ENCODE peak calls at places on chromosome 18, in five cellular contexts. N, X, Q, B and L are unnamed samples. For H3K4me1, the result is how much of the 10 kb centered on the place peaks cover.

GRCh38 chr18:79397288-79397829 is 1.6 kb downstream of the NFATC1 start:
- DNase-seq in B (no peak), X (no peak), Q (no peak), N (no peak), L (no peak)

GRCh38 chr18:13813271-13813849 is 10.6 kb upstream of the MC5R start:
- DNase-seq in Q (peak), X (peak), N (no peak), B (no peak), L (peak)

GRCh38 chr18:51621103-51621969 is 423.9 kb upstream of the MEX3C start:
- DNase-seq in B (peak), Q (peak), N (peak), X (peak), L (peak)

GRCh38 chr18:13611058-13611615 is 115.2 kb downstream of the FAM210A start:
- DNase-seq in X (no peak), Q (no peak), B (no peak), N (no peak), L (peak)

GRCh38 chr18:11308499-11308898 is 159.1 kb upstream of the PIEZO2 start:
- DNase-seq in X (no peak), B (no peak), Q (no peak), N (no peak), L (no peak)

GRCh38 chr18:44841769-44842587 is 161.3 kb downstream of the SETBP1 start:
- DNase-seq in B (no peak), Q (no peak), X (no peak), N (no peak), L (no peak)

GRCh38 chr18:39271654-39272053 is 1706.1 kb upstream of the CELF4 start:
- DNase-seq in X (no peak), Q (no peak), B (no peak), N (no peak), L (peak)

GRCh38 chr18:74370163-74370562 is 54.5 kb downstream of the C18orf63 start:
- DNase-seq in N (no peak), B (no peak), Q (no peak), X (no peak), L (no peak)

GRCh38 chr18:6203791-6204190 is 210.9 kb downstream of the L3MBTL4 start:
- DNase-seq in B (no peak), X (no peak), N (no peak), Q (no peak), L (no peak)

GRCh38 chr18:67717800-67718199 is 201.3 kb upstream of the DSEL start:
- DNase-seq in N (no peak), Q (no peak), B (no peak), X (no peak), L (no peak)

GRCh38 chr18:292271-292670 is 24.4 kb upstream of the THOC1 start:
- DNase-seq in Q (no peak), B (no peak), X (no peak), N (no peak), L (no peak)

GRCh38 chr18:37684590-37684989 is 119.0 kb upstream of the CELF4 start:
- DNase-seq in X (no peak), N (no peak), Q (no peak), B (no peak), L (peak)

GRCh38 chr18:2139676-2140075 is 431.6 kb downstream of the METTL4 start:
- DNase-seq in Q (no peak), X (no peak), N (no peak), B (no peak), L (no peak)

GRCh38 chr18:10027031-10027430 is 113.2 kb downstream of the VAPA start:
- DNase-seq in X (no peak), B (no peak), N (no peak), Q (no peak), L (no peak)

GRCh38 chr18:78724214-78724834 is 255.3 kb upstream of the SALL3 start:
- DNase-seq in Q (no peak), X (no peak), B (no peak), N (no peak), L (no peak)

GRCh38 chr18:60146220-60146960 is 226.2 kb downstream of the MC4R start:
- DNase-seq in B (no peak), N (no peak), X (peak), Q (no peak), L (no peak)

GRCh38 chr18:76463358-76463757 is 31.7 kb downstream of the ZNF516 start:
- DNase-seq in Q (no peak), N (no peak), B (no peak), X (no peak), L (no peak)

GRCh38 chr18:50569930-50570329 is 10.0 kb downstream of the MAPK4 start:
- DNase-seq in X (no peak), Q (no peak), B (no peak), N (no peak), L (peak)

GRCh38 chr18:42229211-42230210 is 274.5 kb downstream of the PIK3C3 start:
- DNase-seq in X (no peak), B (peak), Q (no peak), N (no peak), L (no peak)

GRCh38 chr18:9961031-9961430 is 47.2 kb downstream of the VAPA start:
- DNase-seq in N (no peak), Q (no peak), B (no peak), X (no peak), L (no peak)

GRCh38 chr18:79092869-79093268 is 23.7 kb downstream of the ATP9B start:
- DNase-seq in X (no peak), Q (no peak), B (no peak), N (no peak), L (no peak)

GRCh38 chr18:46034230-46034629 is 37.8 kb downstream of the PSTPIP2 start:
- DNase-seq in B (no peak), N (no peak), Q (no peak), X (no peak), L (no peak)

GRCh38 chr18:75213610-75214009 is 3.0 kb downstream of the TSHZ1 start:
- DNase-seq in B (no peak), N (no peak), Q (no peak), X (no peak), L (no peak)

GRCh38 chr18:78876868-78877267 is 102.8 kb upstream of the SALL3 start:
- DNase-seq in B (no peak), N (no peak), X (no peak), Q (no peak), L (no peak)

GRCh38 chr18:46013484-46014189 is 46.5 kb upstream of the EPG5 start:
- DNase-seq in N (no peak), X (no peak), Q (no peak), B (no peak), L (no peak)

GRCh38 chr18:43931439-43931838 is 654.1 kb upstream of the SYT4 start:
- DNase-seq in X (no peak), Q (no peak), B (no peak), N (no peak), L (no peak)

GRCh38 chr18:37654711-37655369 is 89.2 kb upstream of the CELF4 start:
- DNase-seq in N (no peak), B (no peak), X (no peak), Q (no peak), L (no peak)

GRCh38 chr18:23710068-23710527 is 20.8 kb downstream of the LAMA3 start:
- DNase-seq in X (peak), Q (no peak), N (no peak), B (no peak), L (peak)

GRCh38 chr18:59779979-59780378 is 82.8 kb upstream of the CCBE1 start:
- DNase-seq in B (no peak), X (no peak), Q (no peak), N (no peak), L (no peak)

GRCh38 chr18:76972241-76972640 is 149.9 kb downstream of the ZNF236 start:
- DNase-seq in B (no peak), X (no peak), N (no peak), Q (no peak), L (no peak)

GRCh38 chr18:70221156-70221910 is 15.8 kb upstream of the RTTN start:
- DNase-seq in N (no peak), Q (no peak), X (no peak), B (no peak), L (peak)

GRCh38 chr18:24659837-24660720 is 199.6 kb downstream of the HRH4 start:
- DNase-seq in X (no peak), Q (no peak), B (no peak), N (no peak), L (no peak)

GRCh38 chr18:12079504-12080237 is 14.0 kb upstream of the ANKRD62 start:
- DNase-seq in B (no peak), Q (peak), X (no peak), N (no peak), L (no peak)

GRCh38 chr18:9619990-9620389 is 5.6 kb upstream of the PPP4R1 start:
- DNase-seq in N (no peak), X (no peak), Q (no peak), B (no peak), L (no peak)

GRCh38 chr18:68041327-68041726 is 524.8 kb upstream of the DSEL start:
- DNase-seq in B (no peak), Q (no peak), X (no peak), N (no peak), L (no peak)

GRCh38 chr18:52636536-52636935 is 296.5 kb downstream of the DCC start:
- DNase-seq in B (no peak), N (no peak), Q (peak), X (no peak), L (peak)

GRCh38 chr18:56563568-56563967 is 74.8 kb downstream of the TXNL1 start:
- DNase-seq in B (no peak), N (peak), Q (peak), X (peak), L (peak)

GRCh38 chr18:24402209-24402785 is 4.7 kb upstream of the OSBPL1A start:
- DNase-seq in X (no peak), B (no peak), N (no peak), Q (no peak), L (peak)

GRCh38 chr18:69400976-69401474 is 337 bp downstream of the DOK6 start:
- DNase-seq in Q (no peak), X (no peak), B (no peak), N (no peak), L (peak)

DNA sequence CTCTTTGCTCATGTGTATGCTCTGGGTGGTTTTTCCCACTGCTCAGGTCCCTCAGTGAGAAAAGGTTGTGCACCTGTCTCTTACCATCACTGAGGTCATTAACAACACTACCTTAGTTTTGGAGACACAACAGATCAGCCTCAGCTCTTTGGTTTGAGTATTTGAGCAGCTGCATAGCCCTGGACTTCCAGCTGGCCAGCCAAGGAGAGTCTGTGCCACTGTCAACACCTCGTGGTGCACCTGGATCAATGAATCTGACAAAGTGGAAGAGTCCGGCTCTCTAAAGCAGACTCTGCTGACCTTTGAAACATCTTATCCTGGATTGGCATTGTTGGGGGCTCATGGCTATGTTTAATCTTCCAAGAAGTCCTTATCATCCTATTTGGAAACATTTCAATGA is 30.0 kb downstream of the SERPINB8 start:
- DNase-seq in Q (no peak), N (no peak), X (no peak), B (no peak), L (no peak)
- TF ChIP-seq CREB1 in Q (no peak), N (no peak), X (no peak), B (no peak), L (no peak)

GRCh38 chr18:34709631-34710429 is at the start of gene DTNA:
- DNase-seq in X (no peak), N (no peak), B (no peak), Q (no peak), L (peak)

GRCh38 chr18:34710430-34711386 is 610 bp downstream of the DTNA start:
- DNase-seq in N (no peak), B (no peak), X (no peak), Q (no peak), L (no peak)

GRCh38 chr18:34704823-34705222 is 5.3 kb upstream of the DTNA start:
- DNase-seq in B (no peak), Q (no peak), N (no peak), X (no peak), L (no peak)

GRCh38 chr18:34709104-34709503 is 994 bp upstream of the DTNA start:
- DNase-seq in B (no peak), X (no peak), Q (peak), N (no peak), L (no peak)

DNA sequence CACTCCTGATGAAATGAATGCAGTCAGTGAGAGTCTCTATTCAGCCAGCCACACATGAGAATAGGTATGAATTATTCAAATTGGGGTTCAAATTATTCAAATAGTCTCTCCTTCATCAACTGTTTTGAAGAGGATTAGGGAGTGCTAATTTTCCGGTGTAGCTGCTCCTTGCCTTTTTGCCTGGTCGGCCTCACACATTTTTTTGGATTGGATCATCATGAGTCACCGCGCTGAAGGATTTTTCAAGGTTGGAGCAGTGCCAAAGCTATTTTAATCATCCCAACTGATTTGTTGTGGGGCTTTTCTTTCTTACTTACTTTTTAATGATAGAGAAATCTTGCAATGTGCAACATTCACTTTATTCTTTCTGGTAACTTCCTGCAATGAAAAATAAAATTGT is 2.4 kb upstream of the DTNA start:
- DNase-seq in X (no peak), Q (no peak), N (no peak), B (no peak), L (peak)
- H3K4me1 ChIP-seq in X (under half), Q (under half), N (under half), B (under half), L (under half)

GRCh38 chr18:57649536-57650495 is 28.2 kb upstream of the NARS1 start:
- DNase-seq in B (peak), X (no peak), N (no peak), Q (no peak), L (no peak)
- TF ChIP-seq CREB1 in B (no peak), X (no peak), N (no peak), Q (no peak), L (no peak)

DNA sequence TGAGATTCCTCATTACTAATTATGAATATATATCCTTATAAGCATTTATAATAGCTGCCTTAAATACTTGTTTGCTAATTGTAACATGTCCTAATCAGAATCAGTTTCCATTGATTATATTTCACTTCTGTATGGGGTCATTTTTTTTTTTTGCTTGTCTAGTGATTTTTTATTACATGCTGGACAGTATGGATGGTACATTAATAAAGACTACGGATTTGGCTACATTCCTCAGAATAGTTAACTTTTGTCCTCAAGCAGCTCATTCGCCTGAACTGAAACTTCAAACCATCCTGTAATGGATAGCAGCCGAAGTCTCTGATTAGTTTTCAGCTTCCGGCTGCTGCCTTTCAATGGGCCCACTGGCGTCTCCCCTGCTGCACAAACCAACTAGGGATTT is 11.7 kb downstream of the TGIF1 start:
- DNase-seq in N (no peak), B (no peak), X (no peak), Q (no peak), L (no peak)
- H3K4me1 ChIP-seq in N (under half), B (under half), X (under half), Q (under half), L (half or more)

GRCh38 chr18:55250729-55251128 is 291.5 kb upstream of the CCDC68 start:
- DNase-seq in B (no peak), X (peak), Q (no peak), N (no peak), L (no peak)

GRCh38 chr18:55252946-55253345 is 293.7 kb upstream of the CCDC68 start:
- DNase-seq in B (no peak), N (no peak), X (no peak), Q (no peak), L (no peak)

GRCh38 chr18:55252053-55252675 is 292.9 kb upstream of the CCDC68 start:
- DNase-seq in B (no peak), X (no peak), Q (no peak), N (no peak), L (peak)

GRCh38 chr18:55249572-55249971 is 290.3 kb upstream of the CCDC68 start:
- DNase-seq in B (peak), N (no peak), X (no peak), Q (no peak), L (no peak)

GRCh38 chr18:55251186-55251995 is 292.1 kb upstream of the CCDC68 start:
- DNase-seq in N (no peak), X (no peak), Q (no peak), B (no peak), L (peak)
- TF ChIP-seq CREB1 in N (no peak), X (no peak), Q (no peak), B (no peak), L (no peak)

GRCh38 chr18:48993586-48993985 is 42.8 kb upstream of the SMAD7 start:
- DNase-seq in B (no peak), X (no peak), N (no peak), Q (no peak), L (no peak)
- H3K4me1 ChIP-seq in B (under half), X (under half), N (under half), Q (half or more), L (under half)

DNA sequence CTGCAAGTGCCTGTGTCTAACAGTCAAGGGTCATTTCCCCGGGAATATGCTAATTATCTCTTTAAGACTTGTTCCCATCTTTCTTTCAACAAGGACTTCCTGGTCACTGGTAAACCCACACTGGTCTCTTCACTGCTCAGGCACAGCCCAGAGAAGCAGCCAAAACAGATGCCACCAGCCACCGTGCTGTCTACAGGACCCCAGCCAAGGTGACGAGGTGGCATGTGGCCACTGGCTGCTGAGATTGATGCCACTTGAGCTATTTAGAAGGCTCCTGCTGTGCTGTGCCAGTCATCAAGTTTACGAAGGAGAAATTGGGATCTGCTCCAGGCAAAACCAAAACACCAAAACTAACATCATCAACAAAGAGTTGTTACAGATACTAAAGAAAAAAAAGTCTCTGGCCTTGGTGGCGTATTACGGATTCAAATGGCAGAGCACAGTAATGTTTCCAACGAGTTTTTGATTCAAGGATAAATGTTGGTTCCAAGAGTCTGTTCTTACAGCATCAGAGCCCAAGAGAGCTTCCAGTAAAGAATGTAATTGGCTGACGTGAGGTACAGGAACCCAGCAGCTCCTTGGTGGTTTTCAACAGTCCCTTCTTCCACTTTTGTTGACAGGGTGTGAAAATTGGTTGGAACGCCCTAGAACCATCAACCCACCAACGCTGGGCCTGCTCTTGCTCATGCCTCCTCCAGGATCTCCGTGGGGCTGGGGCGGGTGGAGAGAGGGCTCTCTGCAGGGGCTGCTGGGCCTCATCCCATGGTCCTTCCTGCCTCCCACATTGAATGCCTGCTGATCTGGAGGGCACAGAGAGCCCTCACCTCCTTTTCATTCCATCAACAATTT is 63.7 kb upstream of the ZCCHC2 start:
- DNase-seq in X (no peak), N (no peak), B (no peak), Q (no peak), L (no peak)
- TF ChIP-seq CREB1 in X (no peak), N (no peak), B (no peak), Q (no peak), L (no peak)

GRCh38 chr18:8516391-8517250 is 92.6 kb upstream of the RAB12 start:
- DNase-seq in Q (no peak), X (no peak), B (no peak), N (no peak), L (no peak)

GRCh38 chr18:8514409-8514808 is 94.8 kb upstream of the RAB12 start:
- DNase-seq in X (no peak), B (no peak), Q (no peak), N (no peak), L (no peak)

GRCh38 chr18:8515142-8515865 is 93.9 kb upstream of the RAB12 start:
- DNase-seq in B (no peak), Q (no peak), X (no peak), N (no peak), L (no peak)

GRCh38 chr18:8517276-8517675 is 92.0 kb upstream of the RAB12 start:
- DNase-seq in B (no peak), Q (no peak), N (no peak), X (no peak), L (no peak)

DNA sequence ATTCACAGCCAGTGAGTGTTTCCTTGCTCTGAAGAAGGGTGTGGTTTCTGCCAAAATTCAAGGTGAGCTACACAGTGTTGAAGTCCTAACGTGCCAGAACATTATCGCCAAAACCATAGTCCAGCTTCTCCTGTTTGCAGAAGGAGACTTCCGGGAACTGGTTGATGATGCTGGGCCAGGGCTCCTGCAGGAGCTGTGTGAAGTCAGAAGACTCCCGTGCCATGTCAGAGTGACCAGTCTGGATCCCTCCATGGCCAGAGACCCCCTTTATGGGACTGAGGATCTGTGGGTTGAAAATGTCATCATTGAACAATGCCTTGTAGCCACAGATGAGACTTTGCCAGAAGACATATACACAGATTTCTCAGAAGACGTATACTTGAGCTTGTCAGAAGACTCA is 96.0 kb upstream of the RAB12 start:
- DNase-seq in X (no peak), B (no peak), N (no peak), Q (no peak), L (no peak)
- H3K4me1 ChIP-seq in X (under half), B (under half), N (under half), Q (under half), L (under half)